ENCODE peak calls at places on chromosomes 3 and 15, in nine cellular contexts. One of them, this sample, is unnamed.

GRCh38 chr3:125129512-125129962 is 73.7 kb upstream of the HEG1 start:
- DNase-seq in adipocyte: peak; percentile 99
- DNase-seq in LHCN-M2: peak; percentile 99
- DNase-seq in NT2/D1: no peak
- DNase-seq in A549: no peak
- DNase-seq in anterior cingulate cortex: peak; percentile 59
- DNase-seq in heart left ventricle: no peak
- DNase-seq in HuH-7.5: no peak
- DNase-seq in iPS DF 19.7: no peak
- DNase-seq in this sample: peak; percentile 97

GRCh38 chr3:38137615-38138346 is 680 bp upstream of the MYD88 start:
- DNase-seq in adipocyte: peak; percentile 15
- DNase-seq in LHCN-M2: no peak
- DNase-seq in NT2/D1: no peak
- DNase-seq in A549: no peak
- DNase-seq in anterior cingulate cortex: no peak
- DNase-seq in heart left ventricle: peak; percentile 70
- DNase-seq in HuH-7.5: no peak
- DNase-seq in iPS DF 19.7: no peak
- DNase-seq in this sample: no peak

GRCh38 chr3:71045917-71046282 is 537.6 kb downstream of the FOXP1 start:
- DNase-seq in adipocyte: no peak
- DNase-seq in LHCN-M2: no peak
- DNase-seq in NT2/D1: no peak
- DNase-seq in A549: no peak
- DNase-seq in anterior cingulate cortex: no peak
- DNase-seq in heart left ventricle: no peak
- DNase-seq in HuH-7.5: no peak
- DNase-seq in iPS DF 19.7: no peak
- DNase-seq in this sample: no peak

GRCh38 chr15:98289747-98290146 is 329.2 kb downstream of the ARRDC4 start:
- DNase-seq in adipocyte: no peak
- DNase-seq in LHCN-M2: no peak
- DNase-seq in NT2/D1: no peak
- DNase-seq in A549: no peak
- DNase-seq in anterior cingulate cortex: no peak
- DNase-seq in heart left ventricle: no peak
- DNase-seq in HuH-7.5: no peak
- DNase-seq in iPS DF 19.7: no peak
- DNase-seq in this sample: no peak

GRCh38 chr15:88489321-88489720 is 21.8 kb downstream of the MRPS11 start:
- DNase-seq in adipocyte: no peak
- DNase-seq in LHCN-M2: no peak
- DNase-seq in NT2/D1: no peak
- DNase-seq in A549: no peak
- DNase-seq in anterior cingulate cortex: no peak
- DNase-seq in heart left ventricle: no peak
- DNase-seq in HuH-7.5: no peak
- DNase-seq in iPS DF 19.7: no peak
- DNase-seq in this sample: no peak

GRCh38 chr15:38878026-38878425 is 313.4 kb upstream of the RASGRP1 start:
- DNase-seq in adipocyte: no peak
- DNase-seq in LHCN-M2: no peak
- DNase-seq in NT2/D1: no peak
- DNase-seq in A549: no peak
- DNase-seq in anterior cingulate cortex: no peak
- DNase-seq in heart left ventricle: no peak
- DNase-seq in HuH-7.5: no peak
- DNase-seq in iPS DF 19.7: no peak
- DNase-seq in this sample: no peak

GRCh38 chr15:23645379-23646164 is 2.1 kb downstream of the MAGEL2 start:
- DNase-seq in adipocyte: no peak
- DNase-seq in LHCN-M2: no peak
- DNase-seq in NT2/D1: no peak
- DNase-seq in A549: no peak
- DNase-seq in anterior cingulate cortex: no peak
- DNase-seq in heart left ventricle: no peak
- DNase-seq in HuH-7.5: no peak
- DNase-seq in iPS DF 19.7: no peak
- DNase-seq in this sample: no peak

GRCh38 chr3:114584734-114585371 is 291.0 kb downstream of the TIGIT start:
- DNase-seq in adipocyte: no peak
- DNase-seq in LHCN-M2: peak; percentile 20
- DNase-seq in NT2/D1: no peak
- DNase-seq in A549: no peak
- DNase-seq in anterior cingulate cortex: no peak
- DNase-seq in heart left ventricle: no peak
- DNase-seq in HuH-7.5: no peak
- DNase-seq in iPS DF 19.7: no peak
- DNase-seq in this sample: no peak

GRCh38 chr3:32421991-32422859 is 30.6 kb downstream of the CMTM7 start:
- DNase-seq in adipocyte: peak; percentile 90
- DNase-seq in LHCN-M2: peak; percentile 91
- DNase-seq in NT2/D1: no peak
- DNase-seq in A549: peak; percentile 10
- DNase-seq in anterior cingulate cortex: no peak
- DNase-seq in heart left ventricle: peak; percentile 92
- DNase-seq in HuH-7.5: no peak
- DNase-seq in iPS DF 19.7: no peak
- DNase-seq in this sample: peak; percentile 92

GRCh38 chr3:109382573-109382972 is 45.2 kb upstream of the DPPA4 start:
- DNase-seq in adipocyte: no peak
- DNase-seq in LHCN-M2: no peak
- DNase-seq in NT2/D1: no peak
- DNase-seq in A549: no peak
- DNase-seq in anterior cingulate cortex: no peak
- DNase-seq in heart left ventricle: no peak
- DNase-seq in HuH-7.5: no peak
- DNase-seq in iPS DF 19.7: no peak
- DNase-seq in this sample: no peak

GRCh38 chr15:73021139-73021621 is 31.1 kb upstream of the NEO1 start:
- DNase-seq in adipocyte: no peak
- DNase-seq in LHCN-M2: no peak
- DNase-seq in NT2/D1: peak; percentile 76
- DNase-seq in A549: no peak
- DNase-seq in anterior cingulate cortex: no peak
- DNase-seq in heart left ventricle: no peak
- DNase-seq in HuH-7.5: no peak
- DNase-seq in iPS DF 19.7: peak; percentile 30
- DNase-seq in this sample: no peak

GRCh38 chr3:107684431-107684925 is 161.7 kb downstream of the BBX start:
- DNase-seq in adipocyte: no peak
- DNase-seq in LHCN-M2: no peak
- DNase-seq in NT2/D1: no peak
- DNase-seq in A549: no peak
- DNase-seq in anterior cingulate cortex: no peak
- DNase-seq in heart left ventricle: no peak
- DNase-seq in HuH-7.5: no peak
- DNase-seq in iPS DF 19.7: peak; percentile 33
- DNase-seq in this sample: no peak

GRCh38 chr15:69462030-69462492 is 9.4 kb downstream of the RPLP1 start:
- DNase-seq in adipocyte: no peak
- DNase-seq in LHCN-M2: no peak
- DNase-seq in NT2/D1: no peak
- DNase-seq in A549: no peak
- DNase-seq in anterior cingulate cortex: no peak
- DNase-seq in heart left ventricle: peak; percentile 72
- DNase-seq in HuH-7.5: peak; percentile 40
- DNase-seq in iPS DF 19.7: no peak
- DNase-seq in this sample: no peak

This sample was measured in retinal pigment epithelial cell.